ENCODE peak calls at places on chromosomes 12 and 14, in nine cellular contexts. S, K, T, Q, C, X, F, A and E are unnamed samples.

GRCh38 chr14:73887116-73887490 is 444 bp downstream of the ZNF410 start:
- DNase-seq in K (no peak), S (no peak), T (no peak), X (no peak), A (peak), Q (peak), F (no peak), C (no peak), E (no peak)

GRCh38 chr14:62743569-62743968 is 301.7 kb downstream of the KCNH5 start:
- DNase-seq in F (no peak), C (no peak), X (no peak), K (no peak), T (no peak), S (no peak), Q (no peak), A (no peak), E (no peak)

GRCh38 chr12:53561590-53561953 is 54.3 kb upstream of the NPFF start:
- DNase-seq in X (no peak), A (no peak), F (peak), S (no peak), Q (peak), K (no peak), C (no peak), T (no peak), E (peak)

GRCh38 chr14:51442513-51443175 is 202.6 kb downstream of the TMX1 start:
- DNase-seq in S (no peak), A (no peak), X (no peak), T (no peak), K (no peak), Q (peak), C (no peak), F (peak), E (peak)

GRCh38 chr12:104457746-104458644 is 1.2 kb downstream of the CHST11 start:
- DNase-seq in F (no peak), T (peak), A (no peak), S (no peak), X (peak), K (no peak), Q (peak), C (no peak), E (no peak)

GRCh38 chr14:36365766-36366165 is 45.3 kb upstream of the MBIP start:
- DNase-seq in T (no peak), A (no peak), F (no peak), S (no peak), X (no peak), C (no peak), Q (no peak), K (no peak), E (no peak)

GRCh38 chr14:53306926-53307325 is 153.8 kb upstream of the DDHD1 start:
- DNase-seq in S (no peak), A (no peak), Q (peak), T (peak), C (no peak), X (no peak), F (peak), K (no peak), E (peak)

GRCh38 chr14:59754256-59754655 is 116.3 kb downstream of the RTN1 start:
- DNase-seq in X (no peak), S (no peak), A (no peak), C (no peak), F (no peak), T (no peak), Q (peak), K (no peak), E (peak)

GRCh38 chr12:132190834-132191500 is 46.7 kb downstream of the NOC4L start:
- DNase-seq in A (no peak), F (no peak), C (no peak), S (no peak), K (no peak), T (no peak), X (no peak), Q (no peak), E (no peak)

GRCh38 chr12:100668939-100669536 is 95.6 kb downstream of the GAS2L3 start:
- DNase-seq in K (peak), Q (peak), C (peak), X (peak), F (peak), T (peak), S (no peak), A (peak), E (peak)

GRCh38 chr14:78612666-78613065 is 442.5 kb downstream of the NRXN3 start:
- DNase-seq in Q (peak), F (no peak), X (no peak), A (no peak), S (no peak), C (no peak), K (no peak), T (no peak), E (no peak)

GRCh38 chr12:19856389-19856788 is 417.1 kb downstream of the AEBP2 start:
- DNase-seq in C (no peak), T (no peak), A (no peak), S (no peak), X (no peak), Q (peak), K (no peak), F (no peak), E (peak)

GRCh38 chr14:21215879-21216251 is 53.4 kb downstream of the HNRNPC start:
- DNase-seq in K (no peak), A (no peak), F (no peak), C (no peak), T (no peak), X (no peak), Q (no peak), S (no peak), E (no peak)

GRCh38 chr12:49428652-49429549 is 61.6 kb downstream of the SPATS2 start:
- DNase-seq in T (no peak), C (no peak), F (peak), Q (peak), A (no peak), X (no peak), S (no peak), K (no peak), E (peak)

GRCh38 chr14:26204362-26204953 is 393.4 kb downstream of the NOVA1 start:
- DNase-seq in S (no peak), C (no peak), X (no peak), K (no peak), Q (no peak), F (no peak), T (peak), A (no peak), E (peak)

GRCh38 chr14:57382283-57382682 is 8.1 kb upstream of the NAA30 start:
- DNase-seq in T (no peak), F (peak), X (no peak), A (no peak), C (no peak), S (no peak), K (no peak), Q (peak), E (peak)

GRCh38 chr12:121801601-121802484 is 2.0 kb upstream of the SETD1B start:
- DNase-seq in K (peak), A (no peak), S (no peak), C (no peak), F (no peak), X (peak), Q (peak), T (peak), E (peak)

GRCh38 chr12:66288121-66288520 is 14.2 kb upstream of the HELB start:
- DNase-seq in X (no peak), C (no peak), S (no peak), K (no peak), A (peak), Q (no peak), F (no peak), T (no peak), E (no peak)

GRCh38 chr12:21851151-21851550 is 76.6 kb upstream of the KCNJ8 start:
- DNase-seq in S (no peak), C (no peak), A (no peak), Q (no peak), T (no peak), K (no peak), X (no peak), F (no peak), E (no peak)

GRCh38 chr14:65840786-65841185 is 428.3 kb downstream of the FUT8 start:
- DNase-seq in Q (peak), X (no peak), F (no peak), T (no peak), C (no peak), S (no peak), K (no peak), A (no peak), E (peak)

GRCh38 chr12:2168808-2169207 is 116.0 kb downstream of the CACNA1C start:
- DNase-seq in X (no peak), F (peak), T (no peak), S (no peak), Q (peak), K (no peak), A (no peak), C (no peak), E (peak)

GRCh38 chr12:131831021-131831571 is 2.9 kb downstream of the MMP17 start:
- DNase-seq in K (no peak), S (no peak), Q (peak), A (no peak), C (no peak), X (no peak), F (peak), T (no peak), E (peak)

GRCh38 chr14:85195872-85196477 is 334.0 kb upstream of the FLRT2 start:
- DNase-seq in S (no peak), A (no peak), Q (no peak), K (no peak), T (peak), C (no peak), F (peak), X (no peak), E (peak)

GRCh38 chr14:105204206-105204930 is 23.3 kb upstream of the NUDT14 start:
- DNase-seq in X (no peak), C (peak), K (no peak), S (no peak), T (no peak), A (no peak), Q (no peak), F (peak), E (no peak)

GRCh38 chr12:93979189-93979588 is 169.2 kb upstream of the PLXNC1 start:
- DNase-seq in Q (peak), F (peak), X (no peak), C (no peak), T (no peak), S (no peak), K (no peak), A (no peak), E (peak)

GRCh38 chr12:68477256-68477655 is 133.4 kb upstream of the RAP1B start:
- DNase-seq in Q (peak), T (no peak), C (no peak), K (no peak), F (no peak), A (no peak), X (no peak), S (no peak), E (no peak)

GRCh38 chr12:107079172-107080011 is 14.0 kb downstream of the CRY1 start:
- DNase-seq in A (no peak), S (no peak), K (no peak), C (no peak), F (peak), T (no peak), X (no peak), Q (peak), E (peak)

GRCh38 chr14:101442451-101442850 is 118.8 kb upstream of the DIO3 start:
- DNase-seq in X (no peak), Q (peak), C (no peak), A (peak), F (no peak), T (no peak), S (peak), K (no peak), E (no peak)

GRCh38 chr14:57833304-57833703 is 32.6 kb downstream of the SLC35F4 start:
- DNase-seq in C (no peak), Q (peak), A (no peak), T (no peak), X (peak), F (peak), K (no peak), S (no peak), E (peak)

GRCh38 chr12:132593938-132594358 is 16.4 kb downstream of the LRCOL1 start:
- DNase-seq in X (peak), A (no peak), Q (peak), F (peak), T (peak), S (no peak), C (peak), K (peak), E (peak)

GRCh38 chr14:76953196-76953945 is 75.1 kb downstream of the IRF2BPL start:
- DNase-seq in C (peak), S (no peak), K (no peak), X (peak), F (peak), T (no peak), Q (peak), A (no peak), E (peak)

GRCh38 chr12:12613334-12613733 is 1.7 kb downstream of the CREBL2 start:
- DNase-seq in Q (no peak), X (no peak), K (no peak), A (no peak), F (peak), S (no peak), C (no peak), T (no peak), E (no peak)

GRCh38 chr14:102499401-102500189 is 10.0 kb downstream of the ANKRD9 start:
- DNase-seq in A (no peak), C (no peak), K (no peak), T (no peak), S (no peak), F (no peak), Q (no peak), X (no peak), E (no peak)

GRCh38 chr14:85528080-85528881 is 1.7 kb upstream of the FLRT2 start:
- DNase-seq in A (no peak), T (peak), X (peak), C (no peak), Q (peak), F (peak), S (no peak), K (no peak), E (peak)

GRCh38 chr12:50314629-50315312 is 31.5 kb upstream of the LIMA1 start:
- DNase-seq in S (no peak), A (no peak), C (no peak), F (peak), Q (peak), T (peak), X (peak), K (peak), E (peak)